ENCODE peak calls at places on chromosomes 6 and 20, in eight cellular contexts. F is pancreas; I is left lung; V is CD4-positive, alpha-beta T cell; Y is foreskin fibroblast; N is H1; J is heart left ventricle; C is cardiac muscle cell. Z is an unnamed sample.
A peak's percentile ranks its signal among the peaks of the same experiment; 100 is the strongest.

GRCh38 chr6:82270791-82271392 is 23.3 kb upstream of the IBTK start:
- DNase-seq in F (no peak), I (no peak), V (no peak), Y (no peak), N (no peak), J (no peak), C (peak; percentile 60), Z (no peak)

GRCh38 chr6:147710890-147711289 is 202.4 kb downstream of the SAMD5 start:
- DNase-seq in F (no peak), I (no peak), V (no peak), Y (no peak), N (no peak), J (no peak), C (no peak), Z (no peak)

GRCh38 chr6:114121913-114122662 is 151.1 kb upstream of the HDAC2 start:
- DNase-seq in F (no peak), I (no peak), V (no peak), Y (no peak), N (no peak), J (no peak), C (no peak), Z (no peak)

GRCh38 chr20:57153238-57153905 is 113.1 kb downstream of the BMP7 start:
- DNase-seq in F (no peak), I (no peak), V (no peak), Y (no peak), N (no peak), J (no peak), C (no peak), Z (no peak)

GRCh38 chr6:158050955-158051354 is 69.3 kb downstream of the SYNJ2 start:
- DNase-seq in F (no peak), I (no peak), V (no peak), Y (peak; percentile 44), N (no peak), J (no peak), C (no peak), Z (no peak)

GRCh38 chr6:12164508-12164770 is 125.7 kb upstream of the EDN1 start:
- DNase-seq in F (no peak), I (no peak), V (no peak), Y (no peak), N (no peak), J (no peak), C (no peak), Z (no peak)

GRCh38 chr20:9072741-9073310 is 3.9 kb downstream of the PLCB4 start:
- DNase-seq in F (no peak), I (no peak), V (no peak), Y (no peak), N (no peak), J (no peak), C (no peak), Z (no peak)

GRCh38 chr6:137766596-137767370 is 100.3 kb upstream of the TNFAIP3 start:
- DNase-seq in F (no peak), I (no peak), V (no peak), Y (no peak), N (no peak), J (no peak), C (no peak), Z (no peak)

GRCh38 chr6:51182884-51183283 is 364.2 kb downstream of the TFAP2B start:
- DNase-seq in F (no peak), I (no peak), V (no peak), Y (no peak), N (no peak), J (no peak), C (no peak), Z (no peak)

GRCh38 chr6:89927788-89928565 is 33.7 kb downstream of the GJA10 start:
- DNase-seq in F (no peak), I (no peak), V (no peak), Y (no peak), N (no peak), J (no peak), C (peak; percentile 45), Z (no peak)

GRCh38 chr20:38299963-38300362 is 4.0 kb upstream of the BPI start:
- DNase-seq in F (no peak), I (no peak), V (no peak), Y (no peak), N (no peak), J (no peak), C (no peak), Z (no peak)

GRCh38 chr20:8940311-8940710 is 128.6 kb upstream of the PLCB4 start:
- DNase-seq in F (no peak), I (no peak), V (no peak), Y (peak; percentile 84), N (no peak), J (no peak), C (no peak), Z (no peak)

GRCh38 chr6:100435299-100435698 is 29.4 kb downstream of the SIM1 start:
- DNase-seq in F (no peak), I (no peak), V (no peak), Y (no peak), N (no peak), J (no peak), C (no peak), Z (no peak)

GRCh38 chr20:58552366-58552934 is 37.3 kb upstream of the APCDD1L start:
- DNase-seq in F (no peak), I (no peak), V (no peak), Y (no peak), N (no peak), J (no peak), C (no peak), Z (no peak)

DNA sequence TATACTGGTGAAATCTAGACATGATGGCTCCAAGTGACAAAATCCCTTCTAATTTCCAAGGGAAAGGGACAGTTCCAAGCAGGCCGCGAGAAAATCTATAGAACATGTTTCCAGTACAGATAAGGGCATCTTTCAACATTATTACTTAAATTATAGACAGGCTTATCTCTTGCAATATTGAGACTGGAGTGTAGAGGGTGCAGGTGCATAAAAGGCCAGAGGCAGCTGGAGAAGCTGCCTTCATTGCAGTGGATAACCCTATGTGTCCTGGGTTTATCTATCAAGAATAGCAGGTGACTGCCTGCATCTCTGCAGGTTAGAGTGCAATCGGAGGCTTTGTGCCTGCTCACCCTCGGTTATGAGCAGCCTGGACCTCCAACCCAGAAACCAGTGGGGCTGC is 28.7 kb upstream of the ECI2 start:
- DNase-seq in F (no peak), I (no peak), V (no peak), Y (no peak), N (no peak), J (no peak), C (no peak), Z (no peak)
- TF ChIP-seq CTCF in F (no peak), I (no peak), V (no peak), Y (no peak), N (no peak), J (no peak), C (no peak), Z (no peak)

GRCh38 chr6:63872233-63872632 is 236.6 kb downstream of the PHF3 start:
- DNase-seq in F (no peak), I (no peak), V (no peak), Y (no peak), N (no peak), J (no peak), C (no peak), Z (no peak)
- TF ChIP-seq CTCF in F (no peak), I (no peak), V (no peak), Y (no peak), N (no peak), J (no peak), C (no peak), Z (peak; percentile 19)

DNA sequence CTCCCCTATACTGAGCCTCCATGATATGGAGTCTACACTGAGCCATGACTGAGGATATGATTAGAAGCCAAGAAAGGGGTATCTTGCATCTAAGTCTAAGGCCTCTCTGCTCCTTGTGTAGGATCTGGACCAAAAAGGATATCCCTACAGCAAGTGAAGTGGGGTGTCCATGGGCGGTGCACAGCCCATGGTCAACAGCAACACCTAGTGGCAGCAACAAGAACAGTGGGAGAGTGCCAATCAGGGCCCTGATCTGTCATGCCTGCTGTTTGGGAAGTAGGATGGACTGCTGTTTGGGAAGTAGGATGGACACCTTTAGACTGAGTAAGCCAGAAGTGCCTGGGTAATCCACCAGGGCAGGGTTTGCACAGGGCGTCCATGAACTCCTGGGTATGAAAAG is 22.4 kb downstream of the PTGIS start:
- DNase-seq in F (no peak), I (no peak), V (no peak), Y (no peak), N (no peak), J (no peak), C (no peak), Z (no peak)
- TF ChIP-seq CTCF in F (no peak), I (no peak), V (no peak), Y (no peak), N (peak; percentile 77), J (no peak), C (peak; percentile 21), Z (peak; percentile 22)

GRCh38 chr6:45439861-45440388 is 62.2 kb upstream of the SUPT3H start:
- DNase-seq in F (no peak), I (no peak), V (no peak), Y (no peak), N (no peak), J (no peak), C (no peak), Z (no peak)

GRCh38 chr6:45442716-45443115 is 65.0 kb upstream of the SUPT3H start:
- DNase-seq in F (no peak), I (no peak), V (no peak), Y (no peak), N (no peak), J (no peak), C (peak; percentile 33), Z (no peak)

GRCh38 chr6:45439459-45439858 is 61.7 kb upstream of the SUPT3H start:
- DNase-seq in F (no peak), I (no peak), V (no peak), Y (no peak), N (no peak), J (no peak), C (no peak), Z (no peak)

GRCh38 chr6:45438849-45439406 is 61.2 kb upstream of the SUPT3H start:
- DNase-seq in F (no peak), I (no peak), V (no peak), Y (peak; percentile 83), N (no peak), J (no peak), C (peak; percentile 90), Z (no peak)

DNA sequence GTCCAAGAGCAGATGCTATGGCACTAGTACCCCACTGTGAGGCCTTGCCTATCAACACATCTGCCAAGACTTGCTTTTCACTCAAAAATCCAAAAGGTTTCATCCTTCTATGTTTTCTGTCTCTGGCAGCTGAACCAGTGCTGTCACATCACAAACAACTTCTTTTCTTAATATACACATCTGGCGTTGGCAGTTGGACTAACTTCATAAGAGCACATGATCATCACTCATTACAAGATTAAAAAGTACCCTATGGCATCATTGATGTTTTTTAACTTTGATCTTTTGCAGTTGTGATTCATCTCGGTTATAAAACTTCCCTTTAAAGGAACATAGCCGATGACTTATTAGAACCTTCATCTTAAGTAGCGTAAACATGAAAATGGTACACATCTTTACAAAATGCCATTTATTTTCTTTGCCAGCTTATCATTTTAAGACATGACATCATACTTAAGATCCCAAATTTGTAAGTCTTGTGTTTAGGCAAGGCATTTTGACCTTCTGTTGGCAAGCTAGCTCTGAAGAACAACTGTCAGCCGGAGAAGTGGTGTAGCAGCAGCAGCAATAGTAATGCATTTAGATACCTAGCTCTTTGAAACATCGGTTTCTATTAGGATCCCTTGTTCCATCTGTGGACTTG is 64.2 kb upstream of the SUPT3H start:
- DNase-seq in F (no peak), I (no peak), V (no peak), Y (peak; percentile 39), N (no peak), J (no peak), C (no peak), Z (no peak)
- TF ChIP-seq CTCF in F (no peak), I (no peak), V (no peak), Y (no peak), N (no peak), J (no peak), C (no peak), Z (no peak)

Z was measured in endothelial cell.